ENCODE peak calls at places on chromosomes 12 and 14, in four cellular contexts. One of them, this sample, is unnamed. For H3K4me1, the result is how much of the 10 kb centered on the place peaks cover.

GRCh38 chr12:6167327-6168280 is 32.6 kb upstream of the CD9 start:
- DNase-seq in heart right ventricle: no peak
- DNase-seq in heart left ventricle: peak
- DNase-seq in CD4-positive, CD25-positive, alpha-beta regulatory T cell: no peak
- DNase-seq in this sample: peak

GRCh38 chr12:3199551-3200031 is 122.4 kb downstream of the TSPAN9 start:
- DNase-seq in heart right ventricle: no peak
- DNase-seq in heart left ventricle: peak
- DNase-seq in CD4-positive, CD25-positive, alpha-beta regulatory T cell: no peak
- DNase-seq in this sample: peak

GRCh38 chr12:64665506-64665905 is 55.2 kb downstream of the RASSF3 start:
- DNase-seq in CD4-positive, CD25-positive, alpha-beta regulatory T cell: peak
- DNase-seq in heart left ventricle: no peak
- DNase-seq in heart right ventricle: no peak
- DNase-seq in this sample: no peak

GRCh38 chr12:94875525-94875924 is 128.0 kb downstream of the NDUFA12 start:
- DNase-seq in CD4-positive, CD25-positive, alpha-beta regulatory T cell: no peak
- DNase-seq in heart right ventricle: no peak
- DNase-seq in heart left ventricle: no peak
- DNase-seq in this sample: no peak

GRCh38 chr12:99154264-99154982 is 493.1 kb upstream of the GARIN6 start:
- DNase-seq in heart right ventricle: no peak
- DNase-seq in heart left ventricle: peak
- DNase-seq in CD4-positive, CD25-positive, alpha-beta regulatory T cell: no peak
- DNase-seq in this sample: peak

GRCh38 chr14:53947452-53948180 is 9.0 kb downstream of the BMP4 start:
- DNase-seq in heart right ventricle: no peak
- DNase-seq in CD4-positive, CD25-positive, alpha-beta regulatory T cell: no peak
- DNase-seq in heart left ventricle: no peak
- DNase-seq in this sample: no peak

GRCh38 chr12:96177013-96177412 is 17.2 kb upstream of the ELK3 start:
- DNase-seq in CD4-positive, CD25-positive, alpha-beta regulatory T cell: no peak
- DNase-seq in heart right ventricle: no peak
- DNase-seq in heart left ventricle: no peak
- DNase-seq in this sample: no peak

GRCh38 chr14:55533960-55534359 is 46.0 kb upstream of the KTN1 start:
- DNase-seq in heart right ventricle: no peak
- DNase-seq in heart left ventricle: no peak
- DNase-seq in CD4-positive, CD25-positive, alpha-beta regulatory T cell: no peak
- DNase-seq in this sample: no peak

GRCh38 chr12:104243971-104244370 is 28.4 kb downstream of the TXNRD1 start:
- DNase-seq in heart right ventricle: no peak
- DNase-seq in CD4-positive, CD25-positive, alpha-beta regulatory T cell: no peak
- DNase-seq in heart left ventricle: no peak
- DNase-seq in this sample: no peak

GRCh38 chr14:55446127-55446736 is 5.8 kb upstream of the TBPL2 start:
- DNase-seq in CD4-positive, CD25-positive, alpha-beta regulatory T cell: peak
- DNase-seq in heart right ventricle: no peak
- DNase-seq in heart left ventricle: peak
- DNase-seq in this sample: no peak

GRCh38 chr14:68168460-68169109 is 349.0 kb downstream of the RAD51B start:
- DNase-seq in CD4-positive, CD25-positive, alpha-beta regulatory T cell: no peak
- DNase-seq in heart left ventricle: no peak
- DNase-seq in heart right ventricle: no peak
- DNase-seq in this sample: no peak

GRCh38 chr14:68164723-68165122 is 345.1 kb downstream of the RAD51B start:
- DNase-seq in CD4-positive, CD25-positive, alpha-beta regulatory T cell: no peak
- DNase-seq in heart left ventricle: no peak
- DNase-seq in heart right ventricle: no peak
- DNase-seq in this sample: no peak

GRCh38 chr14:68167019-68167716 is 347.6 kb downstream of the RAD51B start:
- DNase-seq in CD4-positive, CD25-positive, alpha-beta regulatory T cell: no peak
- DNase-seq in heart left ventricle: no peak
- DNase-seq in heart right ventricle: no peak
- DNase-seq in this sample: no peak

GRCh38 chr14:68167717-68168087 is 348.1 kb downstream of the RAD51B start:
- DNase-seq in CD4-positive, CD25-positive, alpha-beta regulatory T cell: no peak
- DNase-seq in heart left ventricle: no peak
- DNase-seq in heart right ventricle: no peak
- DNase-seq in this sample: no peak

DNA sequence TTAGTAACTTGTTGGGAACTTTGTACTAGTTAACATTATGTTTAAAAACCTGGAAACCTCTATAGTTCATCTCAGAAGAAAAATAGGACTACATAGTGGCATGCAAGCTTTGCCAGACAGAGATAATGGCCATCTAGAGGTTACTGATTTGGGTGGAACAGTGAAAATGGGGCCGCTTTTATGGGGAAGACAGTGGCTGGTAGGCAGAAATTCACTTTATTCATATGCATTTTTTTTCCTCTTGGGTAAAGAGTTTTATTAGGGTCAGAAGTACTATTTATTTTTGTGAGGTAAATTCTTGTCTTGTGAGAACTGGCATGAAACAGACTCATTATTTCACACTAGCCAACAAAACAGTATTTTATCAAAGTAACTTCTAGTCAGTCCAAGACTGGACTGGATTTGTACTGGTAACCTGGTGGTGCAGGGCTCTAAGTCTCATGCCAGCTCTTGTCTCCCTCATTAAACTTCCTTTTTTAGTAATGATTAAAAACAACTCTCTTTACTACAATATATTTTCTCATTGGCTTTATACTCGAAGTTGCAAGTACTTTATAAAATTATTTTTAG is 345.8 kb downstream of the RAD51B start:
- DNase-seq in heart right ventricle: no peak
- DNase-seq in CD4-positive, CD25-positive, alpha-beta regulatory T cell: no peak
- DNase-seq in heart left ventricle: no peak
- DNase-seq in this sample: no peak
- H3K4me1 ChIP-seq in heart right ventricle: under half
- H3K4me1 ChIP-seq in CD4-positive, CD25-positive, alpha-beta regulatory T cell: under half
- H3K4me1 ChIP-seq in heart left ventricle: under half
- H3K4me1 ChIP-seq in this sample: under half

GRCh38 chr14:77123381-77124344 is 17.9 kb downstream of the ZDHHC22 start:
- DNase-seq in heart right ventricle: peak
- DNase-seq in heart left ventricle: peak
- DNase-seq in CD4-positive, CD25-positive, alpha-beta regulatory T cell: no peak
- DNase-seq in this sample: peak
- H3K4me3 ChIP-seq in heart right ventricle: no peak
- H3K4me3 ChIP-seq in heart left ventricle: no peak
- H3K4me3 ChIP-seq in CD4-positive, CD25-positive, alpha-beta regulatory T cell: peak
- H3K4me3 ChIP-seq in this sample: no peak

GRCh38 chr14:64715628-64716412 is 11.6 kb downstream of the PLEKHG3 start:
- DNase-seq in heart right ventricle: peak
- DNase-seq in CD4-positive, CD25-positive, alpha-beta regulatory T cell: no peak
- DNase-seq in heart left ventricle: no peak
- DNase-seq in this sample: no peak
- H3K4me1 ChIP-seq in heart right ventricle: half or more
- H3K4me1 ChIP-seq in CD4-positive, CD25-positive, alpha-beta regulatory T cell: under half
- H3K4me1 ChIP-seq in heart left ventricle: half or more
- H3K4me1 ChIP-seq in this sample: under half

GRCh38 chr12:57613427-57614109 is 2.3 kb downstream of the ARHGEF25 start:
- DNase-seq in CD4-positive, CD25-positive, alpha-beta regulatory T cell: no peak
- DNase-seq in heart left ventricle: no peak
- DNase-seq in heart right ventricle: no peak
- DNase-seq in this sample: no peak

GRCh38 chr12:57612711-57613426 is 1.6 kb downstream of the ARHGEF25 start:
- DNase-seq in heart left ventricle: no peak
- DNase-seq in heart right ventricle: no peak
- DNase-seq in CD4-positive, CD25-positive, alpha-beta regulatory T cell: no peak
- DNase-seq in this sample: no peak

GRCh38 chr12:57615637-57616036 is 4.4 kb downstream of the ARHGEF25 start:
- DNase-seq in heart left ventricle: no peak
- DNase-seq in heart right ventricle: no peak
- DNase-seq in CD4-positive, CD25-positive, alpha-beta regulatory T cell: no peak
- DNase-seq in this sample: no peak

GRCh38 chr12:57614948-57615500 is 3.8 kb downstream of the ARHGEF25 start:
- DNase-seq in heart left ventricle: no peak
- DNase-seq in heart right ventricle: no peak
- DNase-seq in CD4-positive, CD25-positive, alpha-beta regulatory T cell: no peak
- DNase-seq in this sample: no peak

DNA sequence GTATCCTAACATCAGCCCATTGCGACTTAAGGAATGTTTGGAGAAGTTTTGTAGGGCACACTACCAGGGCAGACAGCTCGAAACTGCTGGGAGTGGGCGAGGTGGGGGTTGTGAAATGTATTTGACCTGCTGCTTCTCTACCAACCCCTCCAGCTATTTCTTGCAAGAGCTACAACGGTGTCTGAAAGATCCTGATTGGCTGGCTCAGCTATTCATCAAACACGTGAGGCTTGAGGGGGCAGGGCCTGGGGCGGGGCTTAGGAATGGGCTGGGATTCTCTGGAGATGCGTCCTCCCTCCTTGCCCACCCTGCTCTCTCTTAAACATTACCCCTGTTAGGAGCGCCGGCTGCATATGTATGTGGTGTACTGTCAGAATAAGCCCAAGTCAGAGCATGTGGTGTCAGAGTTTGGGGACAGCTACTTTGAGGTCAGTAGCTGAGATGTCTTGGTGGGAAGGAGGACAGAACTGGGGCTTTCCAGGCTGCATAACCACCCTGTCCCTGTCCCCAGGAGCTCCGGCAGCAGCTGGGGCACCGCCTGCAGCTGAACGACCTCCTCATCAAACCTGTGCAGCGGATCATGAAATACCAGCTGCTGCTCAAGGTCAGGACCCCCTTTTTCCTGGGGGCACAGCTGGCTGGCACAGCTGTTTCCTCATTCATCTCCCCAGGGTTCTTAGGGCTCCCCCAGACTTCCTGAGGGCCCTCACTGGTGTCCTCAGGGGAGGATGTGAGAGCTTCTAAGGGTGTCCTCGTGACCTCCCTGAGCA is 3.1 kb downstream of the ARHGEF25 start:
- DNase-seq in heart right ventricle: peak
- DNase-seq in CD4-positive, CD25-positive, alpha-beta regulatory T cell: no peak
- DNase-seq in heart left ventricle: peak
- DNase-seq in this sample: peak
- H3K4me3 ChIP-seq in heart right ventricle: no peak
- H3K4me3 ChIP-seq in CD4-positive, CD25-positive, alpha-beta regulatory T cell: no peak
- H3K4me3 ChIP-seq in heart left ventricle: no peak
- H3K4me3 ChIP-seq in this sample: no peak

DNA sequence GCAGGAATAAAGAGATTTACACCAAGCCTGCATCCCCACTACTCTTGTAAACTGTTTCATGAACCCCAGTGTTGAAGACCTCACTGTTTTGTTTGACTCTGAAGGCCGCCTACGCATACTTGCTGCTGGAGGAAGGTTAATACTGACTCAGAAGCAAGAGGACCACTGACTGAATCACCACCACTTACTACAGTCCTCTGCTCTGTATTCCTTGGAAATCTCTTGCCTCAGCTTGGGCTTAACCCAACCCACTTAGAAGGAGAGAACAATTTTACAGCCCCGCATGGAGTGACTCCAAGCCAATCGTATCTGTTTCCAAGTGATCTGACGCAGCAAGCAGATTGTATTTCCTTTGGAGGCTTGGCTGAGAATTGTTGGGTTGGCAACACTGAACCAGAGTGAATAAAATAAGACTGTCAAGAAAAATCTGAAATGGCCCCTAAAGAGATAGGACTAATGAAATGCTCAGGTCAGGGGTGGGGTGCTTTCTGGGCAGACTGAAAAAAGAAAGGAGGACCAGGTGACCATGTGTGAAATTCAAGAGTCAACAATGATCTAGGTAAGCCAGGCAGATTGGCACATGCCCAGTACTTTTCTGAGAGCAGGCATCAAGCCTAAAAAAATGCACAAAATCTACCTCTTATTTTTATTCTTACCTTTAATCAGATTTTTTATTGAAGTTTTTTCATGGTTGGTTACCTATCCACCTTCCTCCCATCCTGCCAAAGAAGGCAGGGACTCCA is 248.5 kb downstream of the ZFP36L1 start:
- DNase-seq in CD4-positive, CD25-positive, alpha-beta regulatory T cell: no peak
- DNase-seq in heart right ventricle: no peak
- DNase-seq in heart left ventricle: peak
- DNase-seq in this sample: peak
- H3K4me1 ChIP-seq in CD4-positive, CD25-positive, alpha-beta regulatory T cell: under half
- H3K4me1 ChIP-seq in heart right ventricle: under half
- H3K4me1 ChIP-seq in heart left ventricle: under half
- H3K4me1 ChIP-seq in this sample: under half

GRCh38 chr14:35341454-35342159 is 49.4 kb downstream of the PSMA6 start:
- DNase-seq in heart right ventricle: peak
- DNase-seq in CD4-positive, CD25-positive, alpha-beta regulatory T cell: no peak
- DNase-seq in heart left ventricle: peak
- DNase-seq in this sample: peak
- H3K4me3 ChIP-seq in heart right ventricle: peak
- H3K4me3 ChIP-seq in CD4-positive, CD25-positive, alpha-beta regulatory T cell: no peak
- H3K4me3 ChIP-seq in heart left ventricle: no peak
- H3K4me3 ChIP-seq in this sample: peak